ENCODE peak calls at places on chromosomes 13 and 19, in eight cellular contexts. G, M, V, F, R, P, I and E are unnamed samples.

GRCh38 chr19:57812201-57812600 is 2.5 kb downstream of the ZNF552 start:
- DNase-seq in F (no peak), V (no peak), P (no peak), G (no peak), R (no peak), M (no peak), I (no peak), E (no peak)

GRCh38 chr19:6999938-7000732 is 21.1 kb downstream of the MBD3L2B start:
- DNase-seq in P (no peak), V (no peak), I (no peak), F (no peak), M (no peak), R (no peak), G (no peak), E (no peak)

GRCh38 chr13:96044238-96044637 is 9.0 kb downstream of the UGGT2 start:
- DNase-seq in M (no peak), R (no peak), I (no peak), P (no peak), F (no peak), G (no peak), V (no peak), E (no peak)

GRCh38 chr13:102021777-102022176 is 380.1 kb downstream of the FGF14 start:
- DNase-seq in M (no peak), P (no peak), V (no peak), I (no peak), G (no peak), R (no peak), F (no peak), E (no peak)

GRCh38 chr13:35768551-35768950 is 292.1 kb upstream of the MAB21L1 start:
- DNase-seq in M (no peak), P (no peak), I (no peak), F (no peak), V (no peak), G (no peak), R (no peak), E (no peak)

GRCh38 chr19:532578-533484 is 1.3 kb downstream of the CDC34 start:
- DNase-seq in V (peak; percentile 55), R (peak; percentile 76), F (peak; percentile 53), I (peak; percentile 67), M (no peak), G (peak; percentile 58), P (peak; percentile 84), E (peak; percentile 62)

GRCh38 chr19:41754596-41754995 is 734 bp upstream of the CEACAM6 start:
- DNase-seq in V (no peak), I (no peak), G (no peak), F (no peak), R (no peak), M (no peak), P (no peak), E (peak; percentile 73)

GRCh38 chr13:30718661-30719520 is 16.5 kb upstream of the ALOX5AP start:
- DNase-seq in I (no peak), G (no peak), R (no peak), F (peak; percentile 91), V (no peak), P (no peak), M (no peak), E (no peak)

GRCh38 chr13:75959861-75960481 is 323.8 kb downstream of the LMO7 start:
- DNase-seq in G (no peak), R (no peak), V (no peak), F (no peak), P (no peak), I (no peak), M (no peak), E (no peak)

GRCh38 chr13:94656766-94657165 is 55.1 kb downstream of the GPR180 start:
- DNase-seq in F (peak; percentile 76), P (no peak), G (no peak), M (no peak), R (no peak), I (no peak), V (no peak), E (no peak)

GRCh38 chr13:65378484-65378883 is 1851.7 kb downstream of the PCDH9 start:
- DNase-seq in R (no peak), V (no peak), F (no peak), G (no peak), P (no peak), I (no peak), M (no peak), E (no peak)

GRCh38 chr19:2149980-2150793 is 1.2 kb downstream of the AP3D1 start:
- DNase-seq in F (peak; percentile 11), G (no peak), R (no peak), V (no peak), P (no peak), I (peak; percentile 64), M (no peak), E (peak; percentile 48)

GRCh38 chr19:6425732-6426686 is 1.4 kb upstream of the KHSRP start:
- DNase-seq in M (no peak), F (peak; percentile 19), R (peak; percentile 23), I (no peak), V (peak; percentile 47), P (no peak), G (no peak), E (no peak)

GRCh38 chr13:81927347-81927746 is 1586.4 kb upstream of the SPRY2 start:
- DNase-seq in R (no peak), I (no peak), G (no peak), F (peak; percentile 23), M (no peak), P (no peak), V (no peak), E (no peak)

DNA sequence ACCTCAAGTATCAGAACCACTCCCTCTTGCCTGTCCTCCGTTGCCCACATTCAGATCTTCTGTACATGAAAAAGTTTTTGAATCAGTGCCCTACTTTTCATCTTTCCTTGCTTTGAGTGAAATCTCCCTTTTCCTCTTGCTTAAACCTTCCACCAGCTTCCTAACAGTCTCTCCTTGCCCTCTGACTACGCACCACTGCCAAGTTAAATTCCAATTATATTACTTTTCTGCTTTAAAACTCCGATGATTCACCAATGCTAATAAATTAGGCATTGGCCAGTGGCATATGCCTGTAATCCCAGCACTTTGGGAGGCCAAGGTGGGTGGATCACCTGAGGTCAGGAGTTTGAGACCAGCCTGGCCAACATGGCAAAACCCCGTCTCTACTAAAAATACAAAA is 30.7 kb upstream of the RFXAP start:
- DNase-seq in M (no peak), R (no peak), G (no peak), F (peak; percentile 78), V (no peak), I (no peak), P (no peak), E (no peak)
- TF ChIP-seq CTCF in M (no peak), R (no peak), G (no peak), F (no peak), V (no peak), I (no peak), P (no peak), E (no peak)

GRCh38 chr19:29547361-29547960 is 21.7 kb downstream of the VSTM2B start:
- DNase-seq in G (no peak), I (no peak), V (no peak), R (no peak), F (no peak), P (no peak), M (no peak), E (no peak)

GRCh38 chr19:29548483-29549085 is 22.8 kb downstream of the VSTM2B start:
- DNase-seq in G (no peak), P (no peak), M (no peak), F (no peak), I (no peak), V (no peak), R (no peak), E (no peak)

GRCh38 chr19:29547981-29548380 is 22.2 kb downstream of the VSTM2B start:
- DNase-seq in V (no peak), F (no peak), M (no peak), R (no peak), P (no peak), G (no peak), I (no peak), E (no peak)

GRCh38 chr19:29550896-29551295 is 25.1 kb downstream of the VSTM2B start:
- DNase-seq in M (no peak), I (no peak), V (no peak), G (no peak), P (no peak), R (no peak), F (no peak), E (no peak)

GRCh38 chr19:29549105-29550070 is 23.6 kb downstream of the VSTM2B start:
- DNase-seq in V (no peak), M (no peak), R (no peak), G (no peak), I (no peak), P (no peak), F (no peak), E (no peak)
- H3K27me3 ChIP-seq in V (no peaks in the 10 kb centered on the region), M (no peaks in the 10 kb centered on the region), R (no peaks in the 10 kb centered on the region), G (no peaks in the 10 kb centered on the region), I (no peaks in the 10 kb centered on the region), P (no peaks in the 10 kb centered on the region), F (no peaks in the 10 kb centered on the region), E (no peaks in the 10 kb centered on the region)

DNA sequence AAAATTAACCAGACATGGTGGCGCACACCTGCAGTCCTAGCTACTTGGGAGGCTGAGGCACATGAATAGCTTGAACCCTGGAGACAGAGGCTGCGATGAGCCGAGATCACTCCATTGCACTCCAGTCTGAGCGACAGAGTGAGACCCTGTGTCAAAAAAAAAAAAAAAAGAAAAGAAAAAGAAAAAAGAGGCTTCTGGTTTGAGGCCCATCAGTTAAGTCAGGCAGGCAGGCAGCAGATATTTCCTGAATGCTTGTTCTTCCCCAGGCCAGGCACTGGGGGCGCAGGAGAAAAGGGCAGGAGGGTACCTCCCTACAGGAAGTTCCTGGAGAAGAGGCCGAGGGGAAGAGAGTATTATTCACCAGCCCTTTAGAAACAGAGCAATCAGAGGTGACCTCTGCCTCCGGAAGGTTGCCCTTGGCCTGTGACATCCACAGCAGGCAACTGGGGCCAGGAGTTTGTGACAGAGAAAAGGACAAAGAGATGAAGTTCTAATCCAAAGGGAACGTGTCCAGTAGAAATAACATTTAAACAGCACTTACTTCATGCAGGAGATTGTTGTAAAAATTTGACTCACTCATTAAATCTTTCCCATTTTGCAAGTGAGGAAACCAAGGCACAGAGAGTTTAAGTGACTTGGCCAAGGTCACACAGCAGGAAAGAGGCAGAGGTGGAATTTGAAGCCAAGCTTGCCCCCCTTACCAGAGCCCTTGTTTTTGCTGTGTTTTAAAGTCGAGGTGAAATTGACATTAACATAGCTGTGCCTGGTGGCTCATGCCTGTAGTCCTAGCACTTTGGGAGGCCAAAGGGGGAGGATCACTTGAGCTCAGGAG is 4.3 kb upstream of the RLN3 start:
- DNase-seq in F (peak; percentile 72), R (peak; percentile 30), M (no peak), V (no peak), P (peak; percentile 34), G (no peak), I (peak; percentile 37), E (peak; percentile 41)
- TF ChIP-seq CTCF in F (peak; percentile 75), R (no peak), M (peak; percentile 26), V (no peak), P (peak; percentile 28), G (peak; percentile 21), I (peak; percentile 34), E (no peak)

DNA sequence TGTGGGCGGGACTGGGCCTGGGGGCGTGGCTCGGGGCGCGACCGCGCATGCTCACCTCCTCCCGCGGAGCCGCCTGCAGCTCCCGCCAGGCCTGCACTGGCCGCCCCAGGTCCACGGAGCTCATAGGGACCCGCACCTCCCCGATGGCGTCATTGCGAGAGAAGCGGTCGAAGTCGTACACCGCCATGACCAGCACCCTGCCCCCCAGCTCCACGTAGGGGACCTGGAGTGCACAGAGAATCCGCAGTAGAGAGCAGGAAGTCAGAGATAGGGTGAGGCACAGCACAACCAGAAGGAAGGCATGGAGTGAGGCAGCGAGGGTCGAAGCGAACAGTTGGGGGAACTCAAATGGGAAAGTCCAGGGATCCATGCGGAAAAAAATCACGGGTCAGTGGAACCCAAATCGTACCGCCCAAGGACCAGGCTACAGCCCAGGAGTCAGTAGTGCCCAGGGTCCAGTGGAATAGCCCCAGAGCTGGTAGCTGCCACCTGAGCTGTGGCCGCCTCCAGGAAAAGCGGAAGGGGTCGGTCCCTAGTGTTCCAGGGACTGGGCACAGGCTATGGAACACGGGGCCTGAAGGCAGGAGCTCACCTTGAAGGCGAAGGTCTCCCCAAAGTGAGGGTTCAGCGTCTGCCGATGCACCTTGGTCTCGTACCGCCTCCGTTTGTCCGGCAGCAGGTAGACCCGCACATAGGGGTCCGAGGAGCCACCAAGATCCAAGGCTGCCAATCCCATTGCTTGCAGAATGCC is 4.8 kb downstream of the SYT5 start:
- DNase-seq in G (no peak), V (no peak), I (peak; percentile 69), P (no peak), R (no peak), F (no peak), M (no peak), E (no peak)
- H3K27me3 ChIP-seq in G (peaks cover 100% of the 10 kb centered on the region), V (peaks cover 7% of the 10 kb centered on the region), I (no peaks in the 10 kb centered on the region), P (no peaks in the 10 kb centered on the region), R (peaks cover 62% of the 10 kb centered on the region), F (peaks cover 6% of the 10 kb centered on the region), M (peaks cover 75% of the 10 kb centered on the region), E (peaks cover 6% of the 10 kb centered on the region)